ENCODE peak calls at places on chromosomes 3 and 15, in four cellular contexts. V, E, A and B are unnamed samples.

GRCh38 chr3:151960956-151961580 is 87.6 kb downstream of the SUCNR1 start:
- DNase-seq in V (no peak), E (no peak), A (no peak), B (no peak)

GRCh38 chr15:39028069-39028468 is 463.5 kb upstream of the RASGRP1 start:
- DNase-seq in V (peak; percentile 59), E (no peak), A (no peak), B (no peak)

GRCh38 chr3:42209917-42210316 is 56.1 kb downstream of the CCK start:
- DNase-seq in V (no peak), E (no peak), A (no peak), B (no peak)

GRCh38 chr3:194621947-194622346 is 11.3 kb downstream of the TMEM44 start:
- DNase-seq in V (no peak), E (no peak), A (no peak), B (no peak)

GRCh38 chr3:169365993-169366915 is 297.3 kb downstream of the MECOM start:
- DNase-seq in V (no peak), E (no peak), A (no peak), B (no peak)

GRCh38 chr15:53251998-53252397 is 461.9 kb upstream of the ONECUT1 start:
- DNase-seq in V (no peak), E (no peak), A (no peak), B (no peak)

GRCh38 chr3:9915252-9916141 is 1.4 kb upstream of the IL17RC start:
- DNase-seq in V (peak; percentile 86), E (peak; percentile 15), A (peak; percentile 88), B (no peak)

GRCh38 chr3:8996681-8997121 is 33.4 kb upstream of the RAD18 start:
- DNase-seq in V (peak; percentile 62), E (no peak), A (peak; percentile 80), B (no peak)

GRCh38 chr3:141795719-141796435 is 32.7 kb downstream of the GRK7 start:
- DNase-seq in V (peak; percentile 82), E (peak; percentile 22), A (no peak), B (no peak)

GRCh38 chr3:141878812-141879211 is 2.4 kb downstream of the ATP1B3 start:
- DNase-seq in V (no peak), E (no peak), A (no peak), B (no peak)

GRCh38 chr3:18122264-18122663 is 302.9 kb downstream of the SATB1 start:
- DNase-seq in V (no peak), E (no peak), A (no peak), B (no peak)

GRCh38 chr3:139460096-139460495 is 16.2 kb downstream of the RBP2 start:
- DNase-seq in V (no peak), E (no peak), A (no peak), B (no peak)

GRCh38 chr15:83983634-83984458 is 251.7 kb upstream of the GOLGA6L4 start:
- DNase-seq in V (no peak), E (no peak), A (no peak), B (no peak)

GRCh38 chr3:11717768-11718581 is 74.3 kb upstream of the VGLL4 start:
- DNase-seq in V (no peak), E (no peak), A (no peak), B (no peak)

GRCh38 chr15:48507416-48508065 is 138.0 kb downstream of the FBN1 start:
- DNase-seq in V (no peak), E (no peak), A (peak; percentile 70), B (no peak)

GRCh38 chr15:50145451-50145872 is 26.4 kb upstream of the ATP8B4 start:
- DNase-seq in V (no peak), E (no peak), A (no peak), B (no peak)

GRCh38 chr3:196150481-196150880 is 60.7 kb downstream of the ZDHHC19 start:
- DNase-seq in V (no peak), E (no peak), A (no peak), B (no peak)

GRCh38 chr15:68209735-68210408 is 4.7 kb upstream of the CALML4 start:
- DNase-seq in V (no peak), E (no peak), A (peak; percentile 36), B (no peak)

GRCh38 chr15:92118936-92119325 is 265.4 kb downstream of the SLCO3A1 start:
- DNase-seq in V (no peak), E (no peak), A (no peak), B (no peak)

GRCh38 chr3:151795276-151795675 is 18.6 kb upstream of the AADAC start:
- DNase-seq in V (no peak), E (no peak), A (no peak), B (no peak)

GRCh38 chr15:77014137-77015081 is 19.5 kb downstream of the PSTPIP1 start:
- DNase-seq in V (no peak), E (no peak), A (no peak), B (no peak)

GRCh38 chr3:127728417-127728816 is 55.7 kb downstream of the ABTB1 start:
- DNase-seq in V (no peak), E (no peak), A (no peak), B (no peak)

GRCh38 chr3:151087648-151088047 is 2.2 kb downstream of the MED12L start:
- DNase-seq in V (no peak), E (no peak), A (no peak), B (peak; percentile 11)

GRCh38 chr3:101890716-101891115 is 41.4 kb downstream of the NFKBIZ start:
- DNase-seq in V (no peak), E (no peak), A (no peak), B (no peak)

GRCh38 chr3:134350266-134350665 is 24.0 kb downstream of the AMOTL2 start:
- DNase-seq in V (no peak), E (no peak), A (peak; percentile 41), B (no peak)

GRCh38 chr3:77039606-77040553 is at the start of gene ROBO2:
- DNase-seq in V (peak; percentile 38), E (no peak), A (peak; percentile 89), B (no peak)

GRCh38 chr3:48440590-48440958 is 517 bp downstream of the TMA7 start:
- DNase-seq in V (no peak), E (no peak), A (no peak), B (no peak)

GRCh38 chr15:78125267-78125666 is 6.0 kb downstream of the CIB2 start:
- DNase-seq in V (no peak), E (no peak), A (no peak), B (no peak)

GRCh38 chr3:14371573-14372474 is 30.6 kb upstream of the SLC6A6 start:
- DNase-seq in V (peak; percentile 92), E (no peak), A (no peak), B (no peak)